ENCODE peak calls at places on chromosomes 1 and 21, in four cellular contexts. W is RWPE1; V is CD8-positive, alpha-beta memory T cell; R is T-helper 17 cell. P is an unnamed sample.

GRCh38 chr1:183191833-183192232 is 5.8 kb downstream of the LAMC2 start:
- DNase-seq in W (peak; percentile 74), V (no peak), R (no peak), P (no peak)

GRCh38 chr1:167935252-167936067 is 1.0 kb upstream of the DCAF6 start:
- DNase-seq in W (peak; percentile 28), V (peak; percentile 41), R (no peak), P (no peak)

GRCh38 chr1:85343213-85343611 is 66.8 kb upstream of the BCL10 start:
- DNase-seq in W (no peak), V (no peak), R (no peak), P (peak; percentile 7)

GRCh38 chr1:30754684-30755171 is 2.8 kb downstream of the LAPTM5 start:
- DNase-seq in W (no peak), V (no peak), R (no peak), P (no peak)

GRCh38 chr1:218299416-218299815 is 14.3 kb downstream of the RRP15 start:
- DNase-seq in W (peak; percentile 20), V (no peak), R (no peak), P (no peak)

GRCh38 chr1:77744576-77744975 is 15.1 kb downstream of the USP33 start:
- DNase-seq in W (no peak), V (no peak), R (no peak), P (no peak)

GRCh38 chr1:99533909-99534907 is 111.7 kb upstream of the PALMD start:
- DNase-seq in W (no peak), V (no peak), R (no peak), P (no peak)

GRCh38 chr1:12435639-12436344 is 182.2 kb downstream of the DHRS3 start:
- DNase-seq in W (no peak), V (no peak), R (no peak), P (no peak)

GRCh38 chr1:61140778-61141177 is 58.4 kb downstream of the NFIA start:
- DNase-seq in W (no peak), V (no peak), R (no peak), P (no peak)

GRCh38 chr21:25513810-25514209 is 93.5 kb downstream of the MRPL39 start:
- DNase-seq in W (no peak), V (no peak), R (no peak), P (no peak)

GRCh38 chr1:50108497-50109073 is at the start of gene ELAVL4:
- DNase-seq in W (no peak), V (no peak), R (no peak), P (peak; percentile 59)

GRCh38 chr1:172948457-172948856 is 102.3 kb downstream of the TNFSF18 start:
- DNase-seq in W (peak; percentile 32), V (no peak), R (no peak), P (no peak)

GRCh38 chr1:23120383-23120782 is 48.3 kb downstream of the LUZP1 start:
- DNase-seq in W (no peak), V (no peak), R (no peak), P (no peak)

GRCh38 chr1:41455479-41456271 is 28.8 kb downstream of the EDN2 start:
- DNase-seq in W (peak; percentile 57), V (no peak), R (no peak), P (peak; percentile 81)

GRCh38 chr1:8706995-8707396 is 110.4 kb downstream of the RERE start:
- DNase-seq in W (peak; percentile 16), V (no peak), R (no peak), P (no peak)

GRCh38 chr1:70504821-70505193 is 93.7 kb downstream of the CTH start:
- DNase-seq in W (no peak), V (no peak), R (no peak), P (no peak)

GRCh38 chr1:231157311-231157710 is 4.5 kb upstream of the TRIM67 start:
- DNase-seq in W (no peak), V (no peak), R (no peak), P (no peak)

GRCh38 chr1:195970209-195970608 is 638.0 kb downstream of the KCNT2 start:
- DNase-seq in W (no peak), V (no peak), R (no peak), P (no peak)

GRCh38 chr1:89587728-89588127 is 45.2 kb upstream of the LRRC8C start:
- DNase-seq in W (no peak), V (no peak), R (no peak), P (no peak)

GRCh38 chr1:202107321-202107761 is 15.4 kb upstream of the GPR37L1 start:
- DNase-seq in W (no peak), V (no peak), R (no peak), P (no peak)

GRCh38 chr1:153790282-153790995 is 15.2 kb downstream of the SLC27A3 start:
- DNase-seq in W (no peak), V (no peak), R (no peak), P (peak; percentile 31)

GRCh38 chr1:151596166-151596933 is 15.5 kb upstream of the SNX27 start:
- DNase-seq in W (peak; percentile 54), V (no peak), R (no peak), P (no peak)

P was measured in cerebellar nuclear complex.